ENCODE peak calls at places on chromosomes 5 and 9, in six cellular contexts. One of them, this sample, is unnamed.

GRCh38 chr5:14935341-14935740 is 63.8 kb upstream of the ANKH start:
- DNase-seq in stomach: no peak
- DNase-seq in stimulated activated CD4-positive, alpha-beta T cell treated with anti-CD3 and anti-CD28 coated beads, TNF-alpha, amount 100 ng/mL, for 24 hours: no peak
- DNase-seq in A549: no peak
- DNase-seq in fibroblast of the conjunctiva: no peak
- DNase-seq in stimulated activated naive CD8-positive, alpha-beta T cell treated with anti-CD3 and anti-CD28 coated beads, Interleukin-15, amount 100 ng/mL, for 72 hours: no peak
- DNase-seq in this sample: no peak

GRCh38 chr5:4613440-4613839 is 526.7 kb upstream of the ADAMTS16 start:
- DNase-seq in stomach: no peak
- DNase-seq in stimulated activated CD4-positive, alpha-beta T cell treated with anti-CD3 and anti-CD28 coated beads, TNF-alpha, amount 100 ng/mL, for 24 hours: no peak
- DNase-seq in A549: no peak
- DNase-seq in fibroblast of the conjunctiva: no peak
- DNase-seq in stimulated activated naive CD8-positive, alpha-beta T cell treated with anti-CD3 and anti-CD28 coated beads, Interleukin-15, amount 100 ng/mL, for 72 hours: no peak
- DNase-seq in this sample: no peak

GRCh38 chr5:181243020-181243520 is 636 bp downstream of the RACK1 start:
- DNase-seq in stomach: no peak
- DNase-seq in stimulated activated CD4-positive, alpha-beta T cell treated with anti-CD3 and anti-CD28 coated beads, TNF-alpha, amount 100 ng/mL, for 24 hours: no peak
- DNase-seq in A549: no peak
- DNase-seq in fibroblast of the conjunctiva: no peak
- DNase-seq in stimulated activated naive CD8-positive, alpha-beta T cell treated with anti-CD3 and anti-CD28 coated beads, Interleukin-15, amount 100 ng/mL, for 72 hours: no peak
- DNase-seq in this sample: no peak

GRCh38 chr5:4199461-4199860 is 603.8 kb downstream of the IRX1 start:
- DNase-seq in stomach: no peak
- DNase-seq in stimulated activated CD4-positive, alpha-beta T cell treated with anti-CD3 and anti-CD28 coated beads, TNF-alpha, amount 100 ng/mL, for 24 hours: no peak
- DNase-seq in A549: no peak
- DNase-seq in fibroblast of the conjunctiva: no peak
- DNase-seq in stimulated activated naive CD8-positive, alpha-beta T cell treated with anti-CD3 and anti-CD28 coated beads, Interleukin-15, amount 100 ng/mL, for 72 hours: no peak
- DNase-seq in this sample: no peak

GRCh38 chr5:35924122-35924949 is 14.1 kb downstream of the CAPSL start:
- DNase-seq in stomach: no peak
- DNase-seq in stimulated activated CD4-positive, alpha-beta T cell treated with anti-CD3 and anti-CD28 coated beads, TNF-alpha, amount 100 ng/mL, for 24 hours: no peak
- DNase-seq in A549: no peak
- DNase-seq in fibroblast of the conjunctiva: no peak
- DNase-seq in stimulated activated naive CD8-positive, alpha-beta T cell treated with anti-CD3 and anti-CD28 coated beads, Interleukin-15, amount 100 ng/mL, for 72 hours: no peak
- DNase-seq in this sample: no peak

GRCh38 chr5:82408033-82408432 is 129.9 kb upstream of the RPS23 start:
- DNase-seq in stomach: no peak
- DNase-seq in stimulated activated CD4-positive, alpha-beta T cell treated with anti-CD3 and anti-CD28 coated beads, TNF-alpha, amount 100 ng/mL, for 24 hours: no peak
- DNase-seq in A549: no peak
- DNase-seq in fibroblast of the conjunctiva: no peak
- DNase-seq in stimulated activated naive CD8-positive, alpha-beta T cell treated with anti-CD3 and anti-CD28 coated beads, Interleukin-15, amount 100 ng/mL, for 72 hours: no peak
- DNase-seq in this sample: no peak

GRCh38 chr9:98365227-98365669 is 109.8 kb upstream of the TBC1D2 start:
- DNase-seq in stomach: no peak
- DNase-seq in stimulated activated CD4-positive, alpha-beta T cell treated with anti-CD3 and anti-CD28 coated beads, TNF-alpha, amount 100 ng/mL, for 24 hours: no peak
- DNase-seq in A549: peak
- DNase-seq in fibroblast of the conjunctiva: no peak
- DNase-seq in stimulated activated naive CD8-positive, alpha-beta T cell treated with anti-CD3 and anti-CD28 coated beads, Interleukin-15, amount 100 ng/mL, for 72 hours: peak
- DNase-seq in this sample: no peak

GRCh38 chr5:100641833-100642232 is 106.7 kb downstream of the FAM174A start:
- DNase-seq in stomach: no peak
- DNase-seq in stimulated activated CD4-positive, alpha-beta T cell treated with anti-CD3 and anti-CD28 coated beads, TNF-alpha, amount 100 ng/mL, for 24 hours: no peak
- DNase-seq in A549: no peak
- DNase-seq in fibroblast of the conjunctiva: no peak
- DNase-seq in stimulated activated naive CD8-positive, alpha-beta T cell treated with anti-CD3 and anti-CD28 coated beads, Interleukin-15, amount 100 ng/mL, for 72 hours: no peak
- DNase-seq in this sample: no peak

GRCh38 chr5:35046754-35047153 is 995 bp downstream of the AGXT2 start:
- DNase-seq in stomach: no peak
- DNase-seq in stimulated activated CD4-positive, alpha-beta T cell treated with anti-CD3 and anti-CD28 coated beads, TNF-alpha, amount 100 ng/mL, for 24 hours: no peak
- DNase-seq in A549: no peak
- DNase-seq in fibroblast of the conjunctiva: peak
- DNase-seq in stimulated activated naive CD8-positive, alpha-beta T cell treated with anti-CD3 and anti-CD28 coated beads, Interleukin-15, amount 100 ng/mL, for 72 hours: no peak
- DNase-seq in this sample: no peak

GRCh38 chr9:126326228-126327015 is at the start of gene MVB12B:
- DNase-seq in stomach: peak
- DNase-seq in stimulated activated CD4-positive, alpha-beta T cell treated with anti-CD3 and anti-CD28 coated beads, TNF-alpha, amount 100 ng/mL, for 24 hours: peak
- DNase-seq in A549: peak
- DNase-seq in fibroblast of the conjunctiva: no peak
- DNase-seq in stimulated activated naive CD8-positive, alpha-beta T cell treated with anti-CD3 and anti-CD28 coated beads, Interleukin-15, amount 100 ng/mL, for 72 hours: peak
- DNase-seq in this sample: peak

GRCh38 chr9:119101048-119101447 is 268.2 kb downstream of the BRINP1 start:
- DNase-seq in stomach: no peak
- DNase-seq in stimulated activated CD4-positive, alpha-beta T cell treated with anti-CD3 and anti-CD28 coated beads, TNF-alpha, amount 100 ng/mL, for 24 hours: no peak
- DNase-seq in A549: no peak
- DNase-seq in fibroblast of the conjunctiva: no peak
- DNase-seq in stimulated activated naive CD8-positive, alpha-beta T cell treated with anti-CD3 and anti-CD28 coated beads, Interleukin-15, amount 100 ng/mL, for 72 hours: no peak
- DNase-seq in this sample: no peak

GRCh38 chr9:98494852-98495251 is 213.9 kb downstream of the GABBR2 start:
- DNase-seq in stomach: no peak
- DNase-seq in stimulated activated CD4-positive, alpha-beta T cell treated with anti-CD3 and anti-CD28 coated beads, TNF-alpha, amount 100 ng/mL, for 24 hours: no peak
- DNase-seq in A549: no peak
- DNase-seq in fibroblast of the conjunctiva: no peak
- DNase-seq in stimulated activated naive CD8-positive, alpha-beta T cell treated with anti-CD3 and anti-CD28 coated beads, Interleukin-15, amount 100 ng/mL, for 72 hours: no peak
- DNase-seq in this sample: no peak

GRCh38 chr5:54320256-54320655 is 9.9 kb upstream of the ARL15 start:
- DNase-seq in stomach: no peak
- DNase-seq in stimulated activated CD4-positive, alpha-beta T cell treated with anti-CD3 and anti-CD28 coated beads, TNF-alpha, amount 100 ng/mL, for 24 hours: no peak
- DNase-seq in A549: no peak
- DNase-seq in fibroblast of the conjunctiva: no peak
- DNase-seq in stimulated activated naive CD8-positive, alpha-beta T cell treated with anti-CD3 and anti-CD28 coated beads, Interleukin-15, amount 100 ng/mL, for 72 hours: no peak
- DNase-seq in this sample: no peak

GRCh38 chr9:137095664-137096517 is 9.1 kb downstream of the MAN1B1 start:
- DNase-seq in stomach: peak
- DNase-seq in stimulated activated CD4-positive, alpha-beta T cell treated with anti-CD3 and anti-CD28 coated beads, TNF-alpha, amount 100 ng/mL, for 24 hours: peak
- DNase-seq in A549: no peak
- DNase-seq in fibroblast of the conjunctiva: no peak
- DNase-seq in stimulated activated naive CD8-positive, alpha-beta T cell treated with anti-CD3 and anti-CD28 coated beads, Interleukin-15, amount 100 ng/mL, for 72 hours: peak
- DNase-seq in this sample: peak

GRCh38 chr9:108874058-108874788 is 12.2 kb downstream of the ACTL7A start:
- DNase-seq in stomach: no peak
- DNase-seq in stimulated activated CD4-positive, alpha-beta T cell treated with anti-CD3 and anti-CD28 coated beads, TNF-alpha, amount 100 ng/mL, for 24 hours: no peak
- DNase-seq in A549: no peak
- DNase-seq in fibroblast of the conjunctiva: no peak
- DNase-seq in stimulated activated naive CD8-positive, alpha-beta T cell treated with anti-CD3 and anti-CD28 coated beads, Interleukin-15, amount 100 ng/mL, for 72 hours: no peak
- DNase-seq in this sample: no peak

GRCh38 chr5:167720676-167721260 is 570.7 kb upstream of the WWC1 start:
- DNase-seq in stomach: no peak
- DNase-seq in stimulated activated CD4-positive, alpha-beta T cell treated with anti-CD3 and anti-CD28 coated beads, TNF-alpha, amount 100 ng/mL, for 24 hours: no peak
- DNase-seq in A549: no peak
- DNase-seq in fibroblast of the conjunctiva: peak
- DNase-seq in stimulated activated naive CD8-positive, alpha-beta T cell treated with anti-CD3 and anti-CD28 coated beads, Interleukin-15, amount 100 ng/mL, for 72 hours: no peak
- DNase-seq in this sample: no peak

GRCh38 chr9:134026561-134026960 is 1.3 kb downstream of the BRD3OS start:
- DNase-seq in stomach: no peak
- DNase-seq in stimulated activated CD4-positive, alpha-beta T cell treated with anti-CD3 and anti-CD28 coated beads, TNF-alpha, amount 100 ng/mL, for 24 hours: no peak
- DNase-seq in A549: no peak
- DNase-seq in fibroblast of the conjunctiva: no peak
- DNase-seq in stimulated activated naive CD8-positive, alpha-beta T cell treated with anti-CD3 and anti-CD28 coated beads, Interleukin-15, amount 100 ng/mL, for 72 hours: no peak
- DNase-seq in this sample: no peak

GRCh38 chr5:154446183-154447073 is 631 bp downstream of the SAP30L start:
- DNase-seq in stomach: peak
- DNase-seq in stimulated activated CD4-positive, alpha-beta T cell treated with anti-CD3 and anti-CD28 coated beads, TNF-alpha, amount 100 ng/mL, for 24 hours: no peak
- DNase-seq in A549: peak
- DNase-seq in fibroblast of the conjunctiva: no peak
- DNase-seq in stimulated activated naive CD8-positive, alpha-beta T cell treated with anti-CD3 and anti-CD28 coated beads, Interleukin-15, amount 100 ng/mL, for 72 hours: peak
- DNase-seq in this sample: peak

GRCh38 chr5:59587489-59588337 is 305.8 kb downstream of the PDE4D start:
- DNase-seq in stomach: peak
- DNase-seq in stimulated activated CD4-positive, alpha-beta T cell treated with anti-CD3 and anti-CD28 coated beads, TNF-alpha, amount 100 ng/mL, for 24 hours: no peak
- DNase-seq in A549: peak
- DNase-seq in fibroblast of the conjunctiva: peak
- DNase-seq in stimulated activated naive CD8-positive, alpha-beta T cell treated with anti-CD3 and anti-CD28 coated beads, Interleukin-15, amount 100 ng/mL, for 72 hours: no peak
- DNase-seq in this sample: no peak

GRCh38 chr9:98168153-98168780 is 24.2 kb downstream of the CORO2A start:
- DNase-seq in stomach: no peak
- DNase-seq in stimulated activated CD4-positive, alpha-beta T cell treated with anti-CD3 and anti-CD28 coated beads, TNF-alpha, amount 100 ng/mL, for 24 hours: no peak
- DNase-seq in A549: no peak
- DNase-seq in fibroblast of the conjunctiva: no peak
- DNase-seq in stimulated activated naive CD8-positive, alpha-beta T cell treated with anti-CD3 and anti-CD28 coated beads, Interleukin-15, amount 100 ng/mL, for 72 hours: no peak
- DNase-seq in this sample: no peak

GRCh38 chr5:139675213-139675612 is 27.1 kb downstream of the CXXC5 start:
- DNase-seq in stomach: no peak
- DNase-seq in stimulated activated CD4-positive, alpha-beta T cell treated with anti-CD3 and anti-CD28 coated beads, TNF-alpha, amount 100 ng/mL, for 24 hours: no peak
- DNase-seq in A549: no peak
- DNase-seq in fibroblast of the conjunctiva: no peak
- DNase-seq in stimulated activated naive CD8-positive, alpha-beta T cell treated with anti-CD3 and anti-CD28 coated beads, Interleukin-15, amount 100 ng/mL, for 72 hours: no peak
- DNase-seq in this sample: no peak

GRCh38 chr5:13632676-13633075 is 311.8 kb downstream of the DNAH5 start:
- DNase-seq in stomach: no peak
- DNase-seq in stimulated activated CD4-positive, alpha-beta T cell treated with anti-CD3 and anti-CD28 coated beads, TNF-alpha, amount 100 ng/mL, for 24 hours: no peak
- DNase-seq in A549: peak
- DNase-seq in fibroblast of the conjunctiva: no peak
- DNase-seq in stimulated activated naive CD8-positive, alpha-beta T cell treated with anti-CD3 and anti-CD28 coated beads, Interleukin-15, amount 100 ng/mL, for 72 hours: no peak
- DNase-seq in this sample: no peak

GRCh38 chr9:70902705-70903131 is 218.7 kb downstream of the TRPM3 start:
- DNase-seq in stomach: no peak
- DNase-seq in stimulated activated CD4-positive, alpha-beta T cell treated with anti-CD3 and anti-CD28 coated beads, TNF-alpha, amount 100 ng/mL, for 24 hours: no peak
- DNase-seq in A549: peak
- DNase-seq in fibroblast of the conjunctiva: peak
- DNase-seq in stimulated activated naive CD8-positive, alpha-beta T cell treated with anti-CD3 and anti-CD28 coated beads, Interleukin-15, amount 100 ng/mL, for 72 hours: no peak
- DNase-seq in this sample: no peak

GRCh38 chr9:85522459-85523092 is 219.2 kb downstream of the AGTPBP1 start:
- DNase-seq in stomach: no peak
- DNase-seq in stimulated activated CD4-positive, alpha-beta T cell treated with anti-CD3 and anti-CD28 coated beads, TNF-alpha, amount 100 ng/mL, for 24 hours: no peak
- DNase-seq in A549: peak
- DNase-seq in fibroblast of the conjunctiva: peak
- DNase-seq in stimulated activated naive CD8-positive, alpha-beta T cell treated with anti-CD3 and anti-CD28 coated beads, Interleukin-15, amount 100 ng/mL, for 72 hours: peak
- DNase-seq in this sample: peak

GRCh38 chr9:129676970-129677369 is 11.5 kb downstream of the PRRX2 start:
- DNase-seq in stomach: no peak
- DNase-seq in stimulated activated CD4-positive, alpha-beta T cell treated with anti-CD3 and anti-CD28 coated beads, TNF-alpha, amount 100 ng/mL, for 24 hours: no peak
- DNase-seq in A549: no peak
- DNase-seq in fibroblast of the conjunctiva: peak
- DNase-seq in stimulated activated naive CD8-positive, alpha-beta T cell treated with anti-CD3 and anti-CD28 coated beads, Interleukin-15, amount 100 ng/mL, for 72 hours: no peak
- DNase-seq in this sample: no peak

GRCh38 chr5:106739127-106739526 is 931.6 kb downstream of the EFNA5 start:
- DNase-seq in stomach: no peak
- DNase-seq in stimulated activated CD4-positive, alpha-beta T cell treated with anti-CD3 and anti-CD28 coated beads, TNF-alpha, amount 100 ng/mL, for 24 hours: no peak
- DNase-seq in A549: no peak
- DNase-seq in fibroblast of the conjunctiva: no peak
- DNase-seq in stimulated activated naive CD8-positive, alpha-beta T cell treated with anti-CD3 and anti-CD28 coated beads, Interleukin-15, amount 100 ng/mL, for 72 hours: no peak
- DNase-seq in this sample: no peak

GRCh38 chr5:135871268-135871895 is 24.3 kb downstream of the IL9 start:
- DNase-seq in stomach: no peak
- DNase-seq in stimulated activated CD4-positive, alpha-beta T cell treated with anti-CD3 and anti-CD28 coated beads, TNF-alpha, amount 100 ng/mL, for 24 hours: no peak
- DNase-seq in A549: no peak
- DNase-seq in fibroblast of the conjunctiva: no peak
- DNase-seq in stimulated activated naive CD8-positive, alpha-beta T cell treated with anti-CD3 and anti-CD28 coated beads, Interleukin-15, amount 100 ng/mL, for 72 hours: no peak
- DNase-seq in this sample: no peak

GRCh38 chr9:107435415-107435814 is 54.2 kb downstream of the KLF4 start:
- DNase-seq in stomach: no peak
- DNase-seq in stimulated activated CD4-positive, alpha-beta T cell treated with anti-CD3 and anti-CD28 coated beads, TNF-alpha, amount 100 ng/mL, for 24 hours: no peak
- DNase-seq in A549: no peak
- DNase-seq in fibroblast of the conjunctiva: no peak
- DNase-seq in stimulated activated naive CD8-positive, alpha-beta T cell treated with anti-CD3 and anti-CD28 coated beads, Interleukin-15, amount 100 ng/mL, for 72 hours: no peak
- DNase-seq in this sample: no peak

GRCh38 chr5:80623911-80624457 is 30.5 kb upstream of the MSH3 start:
- DNase-seq in stomach: no peak
- DNase-seq in stimulated activated CD4-positive, alpha-beta T cell treated with anti-CD3 and anti-CD28 coated beads, TNF-alpha, amount 100 ng/mL, for 24 hours: no peak
- DNase-seq in A549: no peak
- DNase-seq in fibroblast of the conjunctiva: no peak
- DNase-seq in stimulated activated naive CD8-positive, alpha-beta T cell treated with anti-CD3 and anti-CD28 coated beads, Interleukin-15, amount 100 ng/mL, for 72 hours: no peak
- DNase-seq in this sample: no peak

GRCh38 chr5:172707285-172708182 is 63.5 kb downstream of the DUSP1 start:
- DNase-seq in stomach: no peak
- DNase-seq in stimulated activated CD4-positive, alpha-beta T cell treated with anti-CD3 and anti-CD28 coated beads, TNF-alpha, amount 100 ng/mL, for 24 hours: no peak
- DNase-seq in A549: peak
- DNase-seq in fibroblast of the conjunctiva: peak
- DNase-seq in stimulated activated naive CD8-positive, alpha-beta T cell treated with anti-CD3 and anti-CD28 coated beads, Interleukin-15, amount 100 ng/mL, for 72 hours: no peak
- DNase-seq in this sample: no peak

GRCh38 chr5:51376504-51376903 is 6.7 kb upstream of the ISL1 start:
- DNase-seq in stomach: no peak
- DNase-seq in stimulated activated CD4-positive, alpha-beta T cell treated with anti-CD3 and anti-CD28 coated beads, TNF-alpha, amount 100 ng/mL, for 24 hours: no peak
- DNase-seq in A549: no peak
- DNase-seq in fibroblast of the conjunctiva: no peak
- DNase-seq in stimulated activated naive CD8-positive, alpha-beta T cell treated with anti-CD3 and anti-CD28 coated beads, Interleukin-15, amount 100 ng/mL, for 72 hours: no peak
- DNase-seq in this sample: no peak

GRCh38 chr9:2132484-2133082 is 117.4 kb downstream of the SMARCA2 start:
- DNase-seq in stomach: no peak
- DNase-seq in stimulated activated CD4-positive, alpha-beta T cell treated with anti-CD3 and anti-CD28 coated beads, TNF-alpha, amount 100 ng/mL, for 24 hours: no peak
- DNase-seq in A549: peak
- DNase-seq in fibroblast of the conjunctiva: peak
- DNase-seq in stimulated activated naive CD8-positive, alpha-beta T cell treated with anti-CD3 and anti-CD28 coated beads, Interleukin-15, amount 100 ng/mL, for 72 hours: no peak
- DNase-seq in this sample: no peak

GRCh38 chr9:35675732-35676392 is 2.1 kb downstream of the CA9 start:
- DNase-seq in stomach: peak
- DNase-seq in stimulated activated CD4-positive, alpha-beta T cell treated with anti-CD3 and anti-CD28 coated beads, TNF-alpha, amount 100 ng/mL, for 24 hours: no peak
- DNase-seq in A549: no peak
- DNase-seq in fibroblast of the conjunctiva: no peak
- DNase-seq in stimulated activated naive CD8-positive, alpha-beta T cell treated with anti-CD3 and anti-CD28 coated beads, Interleukin-15, amount 100 ng/mL, for 72 hours: peak
- DNase-seq in this sample: no peak

GRCh38 chr9:2623046-2623865 is 1.7 kb downstream of the VLDLR start:
- DNase-seq in stomach: peak
- DNase-seq in stimulated activated CD4-positive, alpha-beta T cell treated with anti-CD3 and anti-CD28 coated beads, TNF-alpha, amount 100 ng/mL, for 24 hours: no peak
- DNase-seq in A549: peak
- DNase-seq in fibroblast of the conjunctiva: no peak
- DNase-seq in stimulated activated naive CD8-positive, alpha-beta T cell treated with anti-CD3 and anti-CD28 coated beads, Interleukin-15, amount 100 ng/mL, for 72 hours: peak
- DNase-seq in this sample: no peak

GRCh38 chr5:150172147-150172546 is 5.6 kb downstream of the CDX1 start:
- DNase-seq in stomach: no peak
- DNase-seq in stimulated activated CD4-positive, alpha-beta T cell treated with anti-CD3 and anti-CD28 coated beads, TNF-alpha, amount 100 ng/mL, for 24 hours: no peak
- DNase-seq in A549: no peak
- DNase-seq in fibroblast of the conjunctiva: no peak
- DNase-seq in stimulated activated naive CD8-positive, alpha-beta T cell treated with anti-CD3 and anti-CD28 coated beads, Interleukin-15, amount 100 ng/mL, for 72 hours: no peak
- DNase-seq in this sample: no peak

GRCh38 chr9:115615821-115616665 is 498.1 kb upstream of the TNC start:
- DNase-seq in stomach: no peak
- DNase-seq in stimulated activated CD4-positive, alpha-beta T cell treated with anti-CD3 and anti-CD28 coated beads, TNF-alpha, amount 100 ng/mL, for 24 hours: no peak
- DNase-seq in A549: peak
- DNase-seq in fibroblast of the conjunctiva: peak
- DNase-seq in stimulated activated naive CD8-positive, alpha-beta T cell treated with anti-CD3 and anti-CD28 coated beads, Interleukin-15, amount 100 ng/mL, for 72 hours: no peak
- DNase-seq in this sample: no peak

GRCh38 chr9:88535932-88536324 is 950 bp downstream of the NXNL2 start:
- DNase-seq in stomach: no peak
- DNase-seq in stimulated activated CD4-positive, alpha-beta T cell treated with anti-CD3 and anti-CD28 coated beads, TNF-alpha, amount 100 ng/mL, for 24 hours: no peak
- DNase-seq in A549: no peak
- DNase-seq in fibroblast of the conjunctiva: no peak
- DNase-seq in stimulated activated naive CD8-positive, alpha-beta T cell treated with anti-CD3 and anti-CD28 coated beads, Interleukin-15, amount 100 ng/mL, for 72 hours: no peak
- DNase-seq in this sample: no peak